ENCODE peak calls at places on chromosomes 6 and 20, in four cellular contexts. One of them, this sample, is unnamed.

GRCh38 chr6:81690073-81690472 is 62.4 kb downstream of the TENT5A start:
- DNase-seq in HepG2: no peak
- DNase-seq in K562: no peak
- DNase-seq in GM12878: no peak
- DNase-seq in this sample: no peak

GRCh38 chr6:26003102-26003694 is 40.6 kb downstream of the TRIM38 start:
- DNase-seq in K562: peak
- DNase-seq in HepG2: peak
- DNase-seq in GM12878: no peak
- DNase-seq in this sample: peak

GRCh38 chr20:45355209-45355608 is 7.0 kb upstream of the SDC4 start:
- DNase-seq in HepG2: no peak
- DNase-seq in K562: no peak
- DNase-seq in GM12878: no peak
- DNase-seq in this sample: no peak

GRCh38 chr6:170030284-170031095 is 260.4 kb downstream of the DLL1 start:
- DNase-seq in K562: no peak
- DNase-seq in GM12878: no peak
- DNase-seq in HepG2: no peak
- DNase-seq in this sample: peak

GRCh38 chr20:33145521-33145920 is 22.4 kb upstream of the BPIFA2 start:
- DNase-seq in GM12878: no peak
- DNase-seq in K562: no peak
- DNase-seq in HepG2: no peak
- DNase-seq in this sample: no peak

GRCh38 chr6:79705456-79705995 is 74.4 kb downstream of the SH3BGRL2 start:
- DNase-seq in K562: no peak
- DNase-seq in GM12878: no peak
- DNase-seq in HepG2: no peak
- DNase-seq in this sample: no peak

GRCh38 chr6:145147559-145147958 is 587.8 kb downstream of the EPM2A start:
- DNase-seq in GM12878: no peak
- DNase-seq in K562: no peak
- DNase-seq in HepG2: no peak
- DNase-seq in this sample: no peak

GRCh38 chr20:36493013-36493800 is 48.1 kb upstream of the MYL9 start:
- DNase-seq in HepG2: no peak
- DNase-seq in K562: no peak
- DNase-seq in GM12878: no peak
- DNase-seq in this sample: peak

GRCh38 chr20:59836768-59837167 is 96.7 kb downstream of the SYCP2 start:
- DNase-seq in K562: no peak
- DNase-seq in HepG2: no peak
- DNase-seq in GM12878: no peak
- DNase-seq in this sample: no peak

GRCh38 chr6:101534386-101534785 is 140.9 kb downstream of the GRIK2 start:
- DNase-seq in K562: no peak
- DNase-seq in GM12878: no peak
- DNase-seq in HepG2: no peak
- DNase-seq in this sample: no peak

GRCh38 chr6:11207199-11207968 is 25.1 kb downstream of the NEDD9 start:
- DNase-seq in K562: no peak
- DNase-seq in GM12878: no peak
- DNase-seq in HepG2: peak
- DNase-seq in this sample: no peak

GRCh38 chr6:139016337-139017213 is 12.0 kb upstream of the ABRACL start:
- DNase-seq in HepG2: no peak
- DNase-seq in GM12878: no peak
- DNase-seq in K562: no peak
- DNase-seq in this sample: no peak

GRCh38 chr6:43954311-43955131 is 172.7 kb downstream of the MRPL14 start:
- DNase-seq in HepG2: no peak
- DNase-seq in GM12878: no peak
- DNase-seq in K562: no peak
- DNase-seq in this sample: no peak

GRCh38 chr20:62762801-62763368 is 33.4 kb upstream of the MRGBP start:
- DNase-seq in GM12878: no peak
- DNase-seq in HepG2: no peak
- DNase-seq in K562: no peak
- DNase-seq in this sample: no peak

GRCh38 chr6:149750136-149750609 is 632 bp downstream of the PCMT1 start:
- DNase-seq in GM12878: no peak
- DNase-seq in HepG2: peak
- DNase-seq in K562: peak
- DNase-seq in this sample: peak

GRCh38 chr20:51497542-51498467 is 44.7 kb downstream of the NFATC2 start:
- DNase-seq in K562: no peak
- DNase-seq in GM12878: peak
- DNase-seq in HepG2: no peak
- DNase-seq in this sample: no peak

GRCh38 chr6:42523158-42523814 is 40.5 kb upstream of the UBR2 start:
- DNase-seq in HepG2: no peak
- DNase-seq in GM12878: no peak
- DNase-seq in K562: no peak
- DNase-seq in this sample: no peak

GRCh38 chr6:150167479-150167873 is 24.6 kb downstream of the PPP1R14C start:
- DNase-seq in HepG2: no peak
- DNase-seq in K562: peak
- DNase-seq in GM12878: no peak
- DNase-seq in this sample: no peak

GRCh38 chr6:162907876-162908481 is 180.2 kb downstream of the PACRG start:
- DNase-seq in GM12878: no peak
- DNase-seq in HepG2: peak
- DNase-seq in K562: no peak
- DNase-seq in this sample: no peak

GRCh38 chr20:47749367-47749766 is 35.9 kb downstream of the SULF2 start:
- DNase-seq in K562: no peak
- DNase-seq in GM12878: no peak
- DNase-seq in HepG2: no peak
- DNase-seq in this sample: no peak

GRCh38 chr6:158487495-158487894 is 72.4 kb upstream of the TMEM181 start:
- DNase-seq in HepG2: no peak
- DNase-seq in K562: no peak
- DNase-seq in GM12878: no peak
- DNase-seq in this sample: no peak

GRCh38 chr20:415820-416322 is 7.8 kb downstream of the RBCK1 start:
- DNase-seq in GM12878: no peak
- DNase-seq in K562: no peak
- DNase-seq in HepG2: no peak
- DNase-seq in this sample: no peak

GRCh38 chr6:112227411-112227810 is 27.0 kb downstream of the LAMA4 start:
- DNase-seq in K562: no peak
- DNase-seq in HepG2: no peak
- DNase-seq in GM12878: no peak
- DNase-seq in this sample: no peak

GRCh38 chr20:10671221-10671849 is 2.5 kb downstream of the JAG1 start:
- DNase-seq in HepG2: peak
- DNase-seq in K562: peak
- DNase-seq in GM12878: peak
- DNase-seq in this sample: peak

GRCh38 chr6:41040101-41040910 is 1.3 kb upstream of the UNC5CL start:
- DNase-seq in K562: peak
- DNase-seq in HepG2: peak
- DNase-seq in GM12878: no peak
- DNase-seq in this sample: no peak

GRCh38 chr20:23063573-23063972 is 14.1 kb upstream of the THBD start:
- DNase-seq in GM12878: no peak
- DNase-seq in K562: no peak
- DNase-seq in HepG2: no peak
- DNase-seq in this sample: no peak

GRCh38 chr20:11499235-11499634 is 418.5 kb upstream of the BTBD3 start:
- DNase-seq in K562: no peak
- DNase-seq in GM12878: no peak
- DNase-seq in HepG2: no peak
- DNase-seq in this sample: no peak

GRCh38 chr6:47246556-47246955 is 63.1 kb downstream of the TNFRSF21 start:
- DNase-seq in GM12878: no peak
- DNase-seq in K562: no peak
- DNase-seq in HepG2: no peak
- DNase-seq in this sample: no peak

GRCh38 chr6:144027927-144028587 is 20.0 kb upstream of the PLAGL1 start:
- DNase-seq in K562: no peak
- DNase-seq in HepG2: no peak
- DNase-seq in GM12878: no peak
- DNase-seq in this sample: no peak

GRCh38 chr6:161482517-161482903 is 208.6 kb upstream of the AGPAT4 start:
- DNase-seq in HepG2: no peak
- DNase-seq in GM12878: no peak
- DNase-seq in K562: no peak
- DNase-seq in this sample: no peak

GRCh38 chr6:157699777-157700636 is 123.0 kb upstream of the SNX9 start:
- DNase-seq in GM12878: no peak
- DNase-seq in HepG2: no peak
- DNase-seq in K562: no peak
- DNase-seq in this sample: no peak

GRCh38 chr20:478949-479429 is 16.7 kb upstream of the TBC1D20 start:
- DNase-seq in K562: peak
- DNase-seq in GM12878: no peak
- DNase-seq in HepG2: peak
- DNase-seq in this sample: no peak

GRCh38 chr6:6006428-6007310 is at the start of gene NRN1:
- DNase-seq in K562: no peak
- DNase-seq in HepG2: no peak
- DNase-seq in GM12878: no peak
- DNase-seq in this sample: no peak

GRCh38 chr6:2346078-2346477 is 100.7 kb upstream of the GMDS start:
- DNase-seq in GM12878: no peak
- DNase-seq in HepG2: no peak
- DNase-seq in K562: no peak
- DNase-seq in this sample: no peak

GRCh38 chr20:46367967-46368901 is 38.2 kb downstream of the ELMO2 start:
- DNase-seq in GM12878: no peak
- DNase-seq in K562: peak
- DNase-seq in HepG2: peak
- DNase-seq in this sample: no peak

GRCh38 chr20:35264755-35265154 is 13.2 kb downstream of the MMP24OS start:
- DNase-seq in HepG2: peak
- DNase-seq in GM12878: no peak
- DNase-seq in K562: no peak
- DNase-seq in this sample: peak

GRCh38 chr6:35736293-35736894 is 438 bp upstream of the ARMC12 start:
- DNase-seq in GM12878: no peak
- DNase-seq in K562: peak
- DNase-seq in HepG2: peak
- DNase-seq in this sample: peak
- TF ChIP-seq ETV6 in GM12878: no peak
- TF ChIP-seq ETV6 in K562: no peak
- TF ChIP-seq ETV6 in HepG2: no peak
- TF ChIP-seq ETV6 in this sample: no peak

GRCh38 chr20:6480328-6481030 is 287.0 kb upstream of the BMP2 start:
- DNase-seq in GM12878: no peak
- DNase-seq in HepG2: no peak
- DNase-seq in K562: no peak
- DNase-seq in this sample: no peak
- TF ChIP-seq SP1 in GM12878: no peak
- TF ChIP-seq SP1 in HepG2: no peak
- TF ChIP-seq SP1 in K562: no peak
- TF ChIP-seq SP1 in this sample: no peak

GRCh38 chr6:90078513-90079289 is 184.4 kb downstream of the GJA10 start:
- DNase-seq in HepG2: no peak
- DNase-seq in GM12878: no peak
- DNase-seq in K562: peak
- DNase-seq in this sample: no peak
- TF ChIP-seq ETV6 in HepG2: no peak
- TF ChIP-seq ETV6 in GM12878: no peak
- TF ChIP-seq ETV6 in K562: no peak
- TF ChIP-seq ETV6 in this sample: no peak

GRCh38 chr6:4929319-4929718 is 74.5 kb downstream of the RPP40 start:
- DNase-seq in GM12878: no peak
- DNase-seq in K562: no peak
- DNase-seq in HepG2: no peak
- DNase-seq in this sample: no peak

GRCh38 chr6:4930025-4930692 is 73.7 kb downstream of the RPP40 start:
- DNase-seq in K562: no peak
- DNase-seq in HepG2: no peak
- DNase-seq in GM12878: no peak
- DNase-seq in this sample: no peak

GRCh38 chr6:4928426-4928825 is 75.4 kb downstream of the RPP40 start:
- DNase-seq in GM12878: no peak
- DNase-seq in K562: peak
- DNase-seq in HepG2: no peak
- DNase-seq in this sample: no peak

GRCh38 chr6:4932506-4932903 is 71.3 kb downstream of the RPP40 start:
- DNase-seq in HepG2: no peak
- DNase-seq in GM12878: no peak
- DNase-seq in K562: no peak
- DNase-seq in this sample: no peak

GRCh38 chr6:4931530-4932505 is 72.0 kb downstream of the RPP40 start:
- DNase-seq in GM12878: no peak
- DNase-seq in K562: no peak
- DNase-seq in HepG2: peak
- DNase-seq in this sample: no peak
- TF ChIP-seq SP1 in GM12878: no peak
- TF ChIP-seq SP1 in K562: no peak
- TF ChIP-seq SP1 in HepG2: no peak
- TF ChIP-seq SP1 in this sample: no peak

GRCh38 chr6:132005177-132005576 is 54.0 kb upstream of the CCN2 start:
- DNase-seq in GM12878: no peak
- DNase-seq in K562: no peak
- DNase-seq in HepG2: no peak
- DNase-seq in this sample: no peak

GRCh38 chr6:132004668-132005067 is 53.5 kb upstream of the CCN2 start:
- DNase-seq in K562: no peak
- DNase-seq in GM12878: no peak
- DNase-seq in HepG2: no peak
- DNase-seq in this sample: no peak

GRCh38 chr6:132011582-132011981 is 60.4 kb upstream of the CCN2 start:
- DNase-seq in K562: no peak
- DNase-seq in HepG2: no peak
- DNase-seq in GM12878: no peak
- DNase-seq in this sample: no peak

GRCh38 chr6:132009175-132009574 is 58.0 kb upstream of the CCN2 start:
- DNase-seq in HepG2: no peak
- DNase-seq in GM12878: no peak
- DNase-seq in K562: no peak
- DNase-seq in this sample: no peak

GRCh38 chr6:132007474-132008190 is 56.5 kb upstream of the CCN2 start:
- DNase-seq in GM12878: no peak
- DNase-seq in HepG2: peak
- DNase-seq in K562: no peak
- DNase-seq in this sample: no peak
- TF ChIP-seq ETV6 in GM12878: no peak
- TF ChIP-seq ETV6 in HepG2: no peak
- TF ChIP-seq ETV6 in K562: no peak
- TF ChIP-seq ETV6 in this sample: no peak